ENCODE peak calls at places on chromosomes 6 and 20, in nine cellular contexts. One of them, this sample, is unnamed.

GRCh38 chr6:157966990-157967389 is 14.7 kb upstream of the SYNJ2 start:
- DNase-seq in gastrocnemius medialis: no peak
- DNase-seq in body of pancreas: no peak
- DNase-seq in HepG2: peak; percentile 45
- DNase-seq in H1: no peak
- DNase-seq in NB4: no peak
- DNase-seq in breast epithelium: peak; percentile 75
- DNase-seq in adrenal gland: no peak
- DNase-seq in ovary: no peak
- DNase-seq in this sample: peak; percentile 43

GRCh38 chr20:45857836-45858250 is 429 bp downstream of the ZSWIM3 start:
- DNase-seq in gastrocnemius medialis: no peak
- DNase-seq in body of pancreas: no peak
- DNase-seq in HepG2: no peak
- DNase-seq in H1: no peak
- DNase-seq in NB4: no peak
- DNase-seq in breast epithelium: no peak
- DNase-seq in adrenal gland: no peak
- DNase-seq in ovary: no peak
- DNase-seq in this sample: no peak

GRCh38 chr20:47576516-47577033 is 74.9 kb downstream of the NCOA3 start:
- DNase-seq in gastrocnemius medialis: peak; percentile 34
- DNase-seq in body of pancreas: peak; percentile 39
- DNase-seq in HepG2: peak; percentile 97
- DNase-seq in H1: no peak
- DNase-seq in NB4: peak; percentile 70
- DNase-seq in breast epithelium: no peak
- DNase-seq in adrenal gland: peak; percentile 72
- DNase-seq in ovary: peak; percentile 56
- DNase-seq in this sample: peak; percentile 37

GRCh38 chr6:144678844-144679243 is 393.7 kb downstream of the UTRN start:
- DNase-seq in gastrocnemius medialis: no peak
- DNase-seq in body of pancreas: no peak
- DNase-seq in HepG2: no peak
- DNase-seq in H1: no peak
- DNase-seq in NB4: no peak
- DNase-seq in breast epithelium: no peak
- DNase-seq in adrenal gland: no peak
- DNase-seq in ovary: no peak
- DNase-seq in this sample: no peak

GRCh38 chr20:10005885-10006284 is 28.9 kb upstream of the ANKEF1 start:
- DNase-seq in gastrocnemius medialis: no peak
- DNase-seq in body of pancreas: peak; percentile 62
- DNase-seq in HepG2: no peak
- DNase-seq in H1: no peak
- DNase-seq in NB4: no peak
- DNase-seq in breast epithelium: no peak
- DNase-seq in adrenal gland: no peak
- DNase-seq in ovary: no peak
- DNase-seq in this sample: no peak

GRCh38 chr20:32281711-32282110 is 4.3 kb downstream of the KIF3B start:
- DNase-seq in gastrocnemius medialis: no peak
- DNase-seq in body of pancreas: no peak
- DNase-seq in HepG2: no peak
- DNase-seq in H1: no peak
- DNase-seq in NB4: no peak
- DNase-seq in breast epithelium: no peak
- DNase-seq in adrenal gland: no peak
- DNase-seq in ovary: no peak
- DNase-seq in this sample: no peak

GRCh38 chr6:136607932-136608772 is 57.9 kb upstream of the MAP7 start:
- DNase-seq in gastrocnemius medialis: peak; percentile 53
- DNase-seq in body of pancreas: peak; percentile 86
- DNase-seq in HepG2: peak; percentile 59
- DNase-seq in H1: no peak
- DNase-seq in NB4: peak; percentile 75
- DNase-seq in breast epithelium: peak; percentile 74
- DNase-seq in adrenal gland: peak; percentile 73
- DNase-seq in ovary: peak; percentile 62
- DNase-seq in this sample: peak; percentile 76

GRCh38 chr6:47254051-47254450 is 55.7 kb downstream of the TNFRSF21 start:
- DNase-seq in gastrocnemius medialis: no peak
- DNase-seq in body of pancreas: no peak
- DNase-seq in HepG2: no peak
- DNase-seq in H1: no peak
- DNase-seq in NB4: no peak
- DNase-seq in breast epithelium: no peak
- DNase-seq in adrenal gland: no peak
- DNase-seq in ovary: no peak
- DNase-seq in this sample: no peak

GRCh38 chr20:25483431-25484132 is 76.1 kb downstream of the GINS1 start:
- DNase-seq in gastrocnemius medialis: no peak
- DNase-seq in body of pancreas: no peak
- DNase-seq in HepG2: no peak
- DNase-seq in H1: no peak
- DNase-seq in NB4: no peak
- DNase-seq in breast epithelium: no peak
- DNase-seq in adrenal gland: no peak
- DNase-seq in ovary: no peak
- DNase-seq in this sample: no peak

GRCh38 chr20:37333848-37334318 is 12.1 kb upstream of the SRC start:
- DNase-seq in gastrocnemius medialis: no peak
- DNase-seq in body of pancreas: no peak
- DNase-seq in HepG2: peak; percentile 50
- DNase-seq in H1: no peak
- DNase-seq in NB4: no peak
- DNase-seq in breast epithelium: no peak
- DNase-seq in adrenal gland: no peak
- DNase-seq in ovary: peak; percentile 20
- DNase-seq in this sample: no peak

GRCh38 chr20:37337208-37337955 is 8.6 kb upstream of the SRC start:
- DNase-seq in gastrocnemius medialis: no peak
- DNase-seq in body of pancreas: no peak
- DNase-seq in HepG2: peak; percentile 71
- DNase-seq in H1: no peak
- DNase-seq in NB4: peak; percentile 50
- DNase-seq in breast epithelium: no peak
- DNase-seq in adrenal gland: no peak
- DNase-seq in ovary: peak; percentile 13
- DNase-seq in this sample: no peak

GRCh38 chr20:37336369-37337207 is 9.4 kb upstream of the SRC start:
- DNase-seq in gastrocnemius medialis: peak; percentile 48
- DNase-seq in body of pancreas: no peak
- DNase-seq in HepG2: no peak
- DNase-seq in H1: no peak
- DNase-seq in NB4: peak; percentile 98
- DNase-seq in breast epithelium: no peak
- DNase-seq in adrenal gland: peak; percentile 83
- DNase-seq in ovary: peak; percentile 61
- DNase-seq in this sample: peak; percentile 62

GRCh38 chr20:37334450-37334849 is 11.5 kb upstream of the SRC start:
- DNase-seq in gastrocnemius medialis: no peak
- DNase-seq in body of pancreas: no peak
- DNase-seq in HepG2: no peak
- DNase-seq in H1: no peak
- DNase-seq in NB4: no peak
- DNase-seq in breast epithelium: no peak
- DNase-seq in adrenal gland: no peak
- DNase-seq in ovary: no peak
- DNase-seq in this sample: no peak

GRCh38 chr20:37335642-37336368 is 10.1 kb upstream of the SRC start:
- DNase-seq in gastrocnemius medialis: no peak
- DNase-seq in body of pancreas: no peak
- DNase-seq in HepG2: peak; percentile 48
- DNase-seq in H1: no peak
- DNase-seq in NB4: peak; percentile 72
- DNase-seq in breast epithelium: no peak
- DNase-seq in adrenal gland: no peak
- DNase-seq in ovary: no peak
- DNase-seq in this sample: no peak
- TF ChIP-seq POLR2A in gastrocnemius medialis: no peak
- TF ChIP-seq POLR2A in body of pancreas: no peak
- TF ChIP-seq POLR2A in HepG2: no peak
- TF ChIP-seq POLR2A in H1: no peak
- TF ChIP-seq POLR2A in NB4: no peak
- TF ChIP-seq POLR2A in breast epithelium: no peak
- TF ChIP-seq POLR2A in adrenal gland: no peak
- TF ChIP-seq POLR2A in ovary: no peak
- TF ChIP-seq POLR2A in this sample: no peak

GRCh38 chr20:35885212-35885611 is 69.1 kb downstream of the SCAND1 start:
- DNase-seq in gastrocnemius medialis: no peak
- DNase-seq in body of pancreas: no peak
- DNase-seq in HepG2: no peak
- DNase-seq in H1: no peak
- DNase-seq in NB4: no peak
- DNase-seq in breast epithelium: no peak
- DNase-seq in adrenal gland: no peak
- DNase-seq in ovary: no peak
- DNase-seq in this sample: no peak

GRCh38 chr20:35883341-35883777 is 70.9 kb downstream of the SCAND1 start:
- DNase-seq in gastrocnemius medialis: no peak
- DNase-seq in body of pancreas: no peak
- DNase-seq in HepG2: no peak
- DNase-seq in H1: no peak
- DNase-seq in NB4: no peak
- DNase-seq in breast epithelium: no peak
- DNase-seq in adrenal gland: no peak
- DNase-seq in ovary: no peak
- DNase-seq in this sample: no peak

GRCh38 chr20:35883778-35884540 is 70.3 kb downstream of the SCAND1 start:
- DNase-seq in gastrocnemius medialis: peak; percentile 86
- DNase-seq in body of pancreas: peak; percentile 65
- DNase-seq in HepG2: peak; percentile 82
- DNase-seq in H1: peak; percentile 43
- DNase-seq in NB4: peak; percentile 72
- DNase-seq in breast epithelium: peak; percentile 62
- DNase-seq in adrenal gland: peak; percentile 77
- DNase-seq in ovary: peak; percentile 75
- DNase-seq in this sample: peak; percentile 76

GRCh38 chr20:35886537-35886936 is 67.8 kb downstream of the SCAND1 start:
- DNase-seq in gastrocnemius medialis: peak; percentile 56
- DNase-seq in body of pancreas: no peak
- DNase-seq in HepG2: no peak
- DNase-seq in H1: no peak
- DNase-seq in NB4: no peak
- DNase-seq in breast epithelium: no peak
- DNase-seq in adrenal gland: no peak
- DNase-seq in ovary: no peak
- DNase-seq in this sample: no peak

GRCh38 chr20:35884541-35884865 is 69.8 kb downstream of the SCAND1 start:
- DNase-seq in gastrocnemius medialis: no peak
- DNase-seq in body of pancreas: no peak
- DNase-seq in HepG2: no peak
- DNase-seq in H1: no peak
- DNase-seq in NB4: no peak
- DNase-seq in breast epithelium: no peak
- DNase-seq in adrenal gland: no peak
- DNase-seq in ovary: no peak
- DNase-seq in this sample: no peak
- TF ChIP-seq CTCF in gastrocnemius medialis: no peak
- TF ChIP-seq CTCF in body of pancreas: no peak
- TF ChIP-seq CTCF in HepG2: no peak
- TF ChIP-seq CTCF in H1: no peak
- TF ChIP-seq CTCF in NB4: no peak
- TF ChIP-seq CTCF in breast epithelium: no peak
- TF ChIP-seq CTCF in adrenal gland: no peak
- TF ChIP-seq CTCF in ovary: no peak
- TF ChIP-seq CTCF in this sample: no peak

GRCh38 chr6:108247965-108248536 is 12.8 kb downstream of the SNX3 start:
- DNase-seq in gastrocnemius medialis: no peak
- DNase-seq in body of pancreas: no peak
- DNase-seq in HepG2: no peak
- DNase-seq in H1: no peak
- DNase-seq in NB4: no peak
- DNase-seq in breast epithelium: no peak
- DNase-seq in adrenal gland: no peak
- DNase-seq in ovary: no peak
- DNase-seq in this sample: no peak

GRCh38 chr6:108243836-108244235 is 17.0 kb downstream of the SNX3 start:
- DNase-seq in gastrocnemius medialis: no peak
- DNase-seq in body of pancreas: no peak
- DNase-seq in HepG2: no peak
- DNase-seq in H1: no peak
- DNase-seq in NB4: no peak
- DNase-seq in breast epithelium: no peak
- DNase-seq in adrenal gland: no peak
- DNase-seq in ovary: no peak
- DNase-seq in this sample: no peak

GRCh38 chr6:108242259-108242658 is 18.6 kb downstream of the SNX3 start:
- DNase-seq in gastrocnemius medialis: no peak
- DNase-seq in body of pancreas: no peak
- DNase-seq in HepG2: no peak
- DNase-seq in H1: no peak
- DNase-seq in NB4: no peak
- DNase-seq in breast epithelium: no peak
- DNase-seq in adrenal gland: no peak
- DNase-seq in ovary: no peak
- DNase-seq in this sample: no peak

GRCh38 chr6:108238321-108238720 is 22.5 kb downstream of the SNX3 start:
- DNase-seq in gastrocnemius medialis: no peak
- DNase-seq in body of pancreas: no peak
- DNase-seq in HepG2: no peak
- DNase-seq in H1: no peak
- DNase-seq in NB4: no peak
- DNase-seq in breast epithelium: no peak
- DNase-seq in adrenal gland: no peak
- DNase-seq in ovary: no peak
- DNase-seq in this sample: no peak

DNA sequence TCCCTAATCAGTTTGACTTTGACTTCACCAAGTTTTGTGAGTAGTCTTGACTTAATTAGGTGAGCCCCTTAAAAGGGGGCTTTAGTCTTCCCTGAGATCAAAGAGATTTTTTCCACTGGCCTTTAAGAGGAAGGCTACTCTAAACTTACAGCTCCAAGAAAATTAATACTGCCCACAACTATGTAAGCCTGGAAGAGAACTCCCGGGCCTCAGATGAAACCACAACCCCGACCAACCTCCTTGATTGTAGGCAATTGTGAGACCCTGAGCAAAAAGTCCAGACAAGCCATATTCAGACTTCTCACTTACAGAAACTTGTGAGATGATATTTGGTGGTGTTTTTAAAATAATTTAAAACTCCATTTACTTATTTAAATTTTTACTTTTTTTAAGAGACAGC is 18.1 kb downstream of the SNX3 start:
- DNase-seq in gastrocnemius medialis: no peak
- DNase-seq in body of pancreas: no peak
- DNase-seq in HepG2: no peak
- DNase-seq in H1: no peak
- DNase-seq in NB4: no peak
- DNase-seq in breast epithelium: no peak
- DNase-seq in adrenal gland: no peak
- DNase-seq in ovary: no peak
- DNase-seq in this sample: no peak
- TF ChIP-seq POLR2A in gastrocnemius medialis: no peak
- TF ChIP-seq POLR2A in body of pancreas: no peak
- TF ChIP-seq POLR2A in HepG2: no peak
- TF ChIP-seq POLR2A in H1: no peak
- TF ChIP-seq POLR2A in NB4: no peak
- TF ChIP-seq POLR2A in breast epithelium: no peak
- TF ChIP-seq POLR2A in adrenal gland: no peak
- TF ChIP-seq POLR2A in ovary: no peak
- TF ChIP-seq POLR2A in this sample: no peak

GRCh38 chr6:167907837-167908681 is 81.3 kb downstream of the AFDN start:
- DNase-seq in gastrocnemius medialis: no peak
- DNase-seq in body of pancreas: no peak
- DNase-seq in HepG2: peak; percentile 51
- DNase-seq in H1: no peak
- DNase-seq in NB4: peak; percentile 16
- DNase-seq in breast epithelium: no peak
- DNase-seq in adrenal gland: no peak
- DNase-seq in ovary: no peak
- DNase-seq in this sample: no peak
- TF ChIP-seq CTCF in gastrocnemius medialis: peak; percentile 32
- TF ChIP-seq CTCF in body of pancreas: no peak
- TF ChIP-seq CTCF in HepG2: peak; percentile 69
- TF ChIP-seq CTCF in H1: peak; percentile 23
- TF ChIP-seq CTCF in NB4: peak; percentile 29
- TF ChIP-seq CTCF in breast epithelium: no peak
- TF ChIP-seq CTCF in adrenal gland: peak; percentile 10
- TF ChIP-seq CTCF in ovary: no peak
- TF ChIP-seq CTCF in this sample: no peak